ENCODE peak calls at places on chromosomes 12 and 14, in four cellular contexts. V is HepG2, T is GM23338, P is GM12878. E is an unnamed sample.

GRCh38 chr12:6074979-6075585 is 49.4 kb downstream of the VWF start:
- DNase-seq in V (no peak), P (no peak), T (peak; percentile 52), E (no peak)

GRCh38 chr14:85416771-85417170 is 113.2 kb upstream of the FLRT2 start:
- DNase-seq in V (no peak), T (no peak), P (no peak), E (no peak)

GRCh38 chr12:51823875-51824565 is 24.5 kb downstream of the FIGNL2 start:
- DNase-seq in P (no peak), V (peak; percentile 59), T (peak; percentile 86), E (no peak)

GRCh38 chr12:128727999-128728398 is 95.8 kb downstream of the SLC15A4 start:
- DNase-seq in P (no peak), T (no peak), V (peak; percentile 15), E (no peak)

GRCh38 chr14:23025181-23025788 is 9.4 kb downstream of the PSMB5 start:
- DNase-seq in P (no peak), V (no peak), T (no peak), E (peak; percentile 27)

GRCh38 chr12:112418248-112418595 is 525 bp upstream of the PTPN11 start:
- DNase-seq in V (no peak), P (no peak), T (no peak), E (no peak)

GRCh38 chr14:102063092-102063807 is 23.6 kb downstream of the HSP90AA1 start:
- DNase-seq in P (peak; percentile 31), T (peak; percentile 73), V (peak; percentile 83), E (peak; percentile 80)

GRCh38 chr12:27261866-27262265 is 17.8 kb downstream of the STK38L start:
- DNase-seq in P (no peak), V (no peak), T (no peak), E (no peak)

GRCh38 chr12:128521981-128522380 is 255.0 kb downstream of the TMEM132C start:
- DNase-seq in T (no peak), V (no peak), P (no peak), E (no peak)

GRCh38 chr14:45085004-45085403 is 1.1 kb downstream of the PRPF39 start:
- DNase-seq in V (peak; percentile 31), P (no peak), T (no peak), E (no peak)

DNA sequence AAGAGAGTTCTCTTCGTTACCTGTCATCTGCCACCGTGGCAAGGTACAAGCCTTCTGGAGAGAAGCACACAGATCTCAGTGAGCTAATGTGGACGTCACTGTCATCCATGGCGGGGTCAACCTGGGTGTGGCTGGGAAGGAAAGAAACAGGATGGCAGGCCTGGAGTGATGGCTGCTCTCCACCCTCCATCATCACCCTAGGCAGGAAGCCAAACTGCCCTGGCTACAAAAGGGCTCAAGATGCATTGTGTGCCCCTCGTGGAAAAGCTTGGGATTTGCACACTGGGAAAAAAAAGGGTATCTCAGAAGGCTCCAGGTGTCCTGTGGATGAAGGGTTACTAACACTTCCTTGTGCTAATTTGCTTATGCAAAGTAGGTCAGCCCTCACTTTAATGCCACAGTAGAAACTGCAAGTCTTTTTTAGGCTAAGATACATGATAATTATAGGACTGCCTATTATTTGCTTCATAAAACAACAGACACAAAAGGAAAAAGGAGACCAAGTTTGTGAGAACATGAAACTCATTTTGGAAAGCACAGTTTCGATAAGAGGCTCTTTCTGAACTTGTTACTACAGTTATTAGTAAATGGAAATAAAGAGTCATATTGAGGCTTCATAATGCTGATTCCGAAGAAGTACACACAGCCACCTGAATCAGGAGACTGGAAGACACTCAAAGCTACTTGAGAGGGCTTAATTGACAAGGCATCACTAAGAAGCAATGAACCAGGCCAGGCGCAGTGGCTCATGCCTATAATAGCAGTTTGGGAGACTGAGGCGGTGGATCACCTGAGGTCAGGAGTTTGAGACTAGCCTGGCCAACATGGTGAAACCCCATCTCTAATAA is 18.9 kb downstream of the RFC5 start:
- DNase-seq in T (no peak), V (no peak), P (peak; percentile 90), E (no peak)
- TF ChIP-seq JUNB in T (no peak), V (no peak), P (peak; percentile 90), E (no peak)

GRCh38 chr14:104680056-104680805 is 9.2 kb upstream of the INF2 start:
- DNase-seq in V (no peak), P (no peak), T (no peak), E (peak; percentile 21)

GRCh38 chr14:104682107-104682593 is 7.3 kb upstream of the INF2 start:
- DNase-seq in V (no peak), T (peak; percentile 89), P (no peak), E (no peak)

GRCh38 chr14:104680806-104681688 is 8.4 kb upstream of the INF2 start:
- DNase-seq in P (no peak), V (peak; percentile 73), T (no peak), E (no peak)

GRCh38 chr14:104683653-104684448 is 5.6 kb upstream of the INF2 start:
- DNase-seq in V (no peak), P (no peak), T (no peak), E (no peak)

GRCh38 chr14:104681689-104682074 is 7.7 kb upstream of the INF2 start:
- DNase-seq in P (no peak), T (peak; percentile 94), V (peak; percentile 46), E (no peak)
- TF ChIP-seq POLR2AphosphoS5 in P (no peak), T (no peak), V (no peak), E (no peak)

GRCh38 chr14:74945261-74945851 is 10.0 kb downstream of the PGF start:
- DNase-seq in V (no peak), T (peak; percentile 92), P (no peak), E (peak; percentile 79)
- TF ChIP-seq JUNB in V (no peak), T (no peak), P (no peak), E (no peak)

DNA sequence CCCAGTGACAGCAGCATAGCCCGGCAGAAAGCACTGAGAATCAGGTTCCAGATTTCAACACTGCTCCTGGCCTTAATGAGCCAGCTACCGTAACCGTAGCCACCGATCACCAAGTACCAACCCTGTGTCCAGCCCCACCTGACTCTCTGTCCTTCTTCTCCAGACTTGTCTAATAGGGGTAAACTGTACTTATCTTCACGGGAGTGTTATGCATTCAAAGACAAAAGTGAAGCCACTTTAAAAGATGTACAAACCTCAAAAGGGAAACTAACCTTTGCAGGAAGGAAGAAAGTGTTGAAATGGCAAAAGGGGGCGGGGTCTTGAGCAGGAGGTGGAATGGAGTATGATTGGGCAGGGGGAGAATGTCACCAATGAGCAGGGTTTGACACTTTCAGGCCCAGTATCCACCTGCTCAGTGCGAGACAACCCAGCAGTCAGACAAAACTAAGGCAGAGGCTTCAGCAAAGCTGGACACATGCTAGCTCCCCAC is 226.1 kb downstream of the CHST11 start:
- DNase-seq in V (no peak), T (no peak), P (peak; percentile 51), E (no peak)
- TF ChIP-seq POLR2AphosphoS5 in V (no peak), T (no peak), P (peak; percentile 40), E (no peak)